ENCODE peak calls at places on chromosome 6, in eight cellular contexts. L is GM12878, K is gastrocnemius medialis, G is lower leg skin, F is H1, A is NB4, C is body of pancreas, W is heart left ventricle. J is an unnamed sample.

GRCh38 chr6:135535989-135536414 is 38.5 kb upstream of the AHI1 start:
- DNase-seq in L (peak), K (no peak), G (no peak), F (no peak), A (peak), C (no peak), W (no peak), J (peak)

GRCh38 chr6:34592208-34592952 is 36.3 kb upstream of the SPDEF start:
- DNase-seq in L (no peak), K (no peak), G (no peak), F (no peak), A (no peak), C (no peak), W (no peak), J (no peak)

GRCh38 chr6:96649926-96650325 is 87.0 kb downstream of the FHL5 start:
- DNase-seq in L (no peak), K (no peak), G (no peak), F (no peak), A (no peak), C (no peak), W (no peak), J (no peak)

GRCh38 chr6:10747251-10747972 is at the start of gene TMEM14B:
- DNase-seq in L (peak), K (peak), G (peak), F (peak), A (peak), C (peak), W (peak), J (peak)

GRCh38 chr6:82363368-82364086 is at the start of gene TPBG:
- DNase-seq in L (no peak), K (no peak), G (peak), F (peak), A (no peak), C (peak), W (peak), J (no peak)

GRCh38 chr6:157800420-157801237 is 22.4 kb upstream of the SNX9 start:
- DNase-seq in L (peak), K (no peak), G (no peak), F (no peak), A (peak), C (no peak), W (no peak), J (no peak)

GRCh38 chr6:9428416-9429172 is 986.3 kb downstream of the TFAP2A start:
- DNase-seq in L (no peak), K (no peak), G (no peak), F (no peak), A (peak), C (no peak), W (no peak), J (no peak)

GRCh38 chr6:56288347-56288746 is 41.0 kb upstream of the COL21A1 start:
- DNase-seq in L (no peak), K (no peak), G (no peak), F (no peak), A (no peak), C (no peak), W (no peak), J (no peak)

GRCh38 chr6:40509163-40509562 is 78.0 kb downstream of the LRFN2 start:
- DNase-seq in L (no peak), K (no peak), G (no peak), F (no peak), A (no peak), C (no peak), W (no peak), J (no peak)

GRCh38 chr6:5361371-5361770 is 100.1 kb downstream of the FARS2 start:
- DNase-seq in L (no peak), K (no peak), G (no peak), F (no peak), A (peak), C (no peak), W (no peak), J (no peak)

GRCh38 chr6:135506270-135506997 is 8.9 kb upstream of the AHI1 start:
- DNase-seq in L (no peak), K (no peak), G (no peak), F (no peak), A (peak), C (no peak), W (no peak), J (peak)

GRCh38 chr6:2203264-2203663 is 42.1 kb downstream of the GMDS start:
- DNase-seq in L (no peak), K (no peak), G (no peak), F (no peak), A (no peak), C (no peak), W (no peak), J (no peak)

GRCh38 chr6:98931710-98932109 is 16.0 kb downstream of the FBXL4 start:
- DNase-seq in L (no peak), K (no peak), G (no peak), F (no peak), A (no peak), C (no peak), W (no peak), J (no peak)

GRCh38 chr6:16006681-16007080 is 122.2 kb upstream of the MYLIP start:
- DNase-seq in L (no peak), K (no peak), G (no peak), F (no peak), A (no peak), C (no peak), W (no peak), J (no peak)

GRCh38 chr6:42043787-42044475 is 6.4 kb upstream of the TAF8 start:
- DNase-seq in L (peak), K (peak), G (peak), F (peak), A (peak), C (peak), W (peak), J (peak)

GRCh38 chr6:42047220-42047590 is 3.1 kb upstream of the TAF8 start:
- DNase-seq in L (no peak), K (no peak), G (no peak), F (no peak), A (no peak), C (no peak), W (no peak), J (no peak)

GRCh38 chr6:42046491-42047219 is 3.7 kb upstream of the TAF8 start:
- DNase-seq in L (no peak), K (no peak), G (no peak), F (no peak), A (no peak), C (no peak), W (no peak), J (no peak)

GRCh38 chr6:42047790-42048405 is 2.4 kb upstream of the TAF8 start:
- DNase-seq in L (no peak), K (no peak), G (peak), F (no peak), A (peak), C (no peak), W (no peak), J (no peak)

GRCh38 chr6:42045538-42046460 is 4.5 kb upstream of the TAF8 start:
- DNase-seq in L (peak), K (peak), G (peak), F (peak), A (peak), C (peak), W (peak), J (peak)
- TF ChIP-seq POLR2A in L (no peak), K (no peak), G (no peak), F (no peak), A (no peak), C (no peak), W (peak), J (peak)

DNA sequence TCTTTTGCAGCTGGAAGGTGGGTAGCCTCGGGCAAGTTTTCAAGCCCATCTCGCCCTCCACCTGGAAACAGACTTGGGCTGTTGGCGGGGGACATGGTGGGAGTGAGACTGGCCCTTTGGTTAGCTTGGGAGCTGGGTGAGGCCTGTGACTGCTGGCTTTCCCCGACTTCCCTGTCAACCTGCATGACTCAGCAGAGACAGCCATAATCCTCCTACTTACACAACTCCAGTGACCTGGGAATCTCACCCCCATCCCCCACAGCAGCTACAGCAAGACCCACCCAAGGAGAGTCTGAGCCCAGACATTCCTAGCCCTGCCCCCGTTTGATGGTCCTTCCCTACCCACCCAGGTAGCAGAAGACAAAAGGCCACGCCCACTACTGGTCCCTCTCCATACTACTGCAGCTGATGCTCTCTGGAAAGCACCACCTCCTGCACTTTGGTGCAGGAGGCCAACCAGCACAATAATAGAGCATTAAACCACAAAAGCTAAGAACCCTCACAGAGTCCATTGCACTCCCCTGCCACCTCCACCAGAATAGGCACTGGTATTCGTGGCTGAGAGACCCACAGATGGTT is 188.4 kb downstream of the TRDN start:
- DNase-seq in L (no peak), K (peak), G (no peak), F (no peak), A (no peak), C (no peak), W (no peak), J (no peak)
- TF ChIP-seq POLR2A in L (no peak), K (no peak), G (no peak), F (no peak), A (no peak), C (no peak), W (no peak), J (no peak)

GRCh38 chr6:71334768-71335167 is 46.2 kb downstream of the OGFRL1 start:
- DNase-seq in L (no peak), K (no peak), G (no peak), F (no peak), A (no peak), C (no peak), W (no peak), J (no peak)

GRCh38 chr6:71330501-71330900 is 41.9 kb downstream of the OGFRL1 start:
- DNase-seq in L (no peak), K (no peak), G (no peak), F (no peak), A (no peak), C (no peak), W (no peak), J (no peak)

GRCh38 chr6:71333050-71333449 is 44.4 kb downstream of the OGFRL1 start:
- DNase-seq in L (no peak), K (no peak), G (no peak), F (no peak), A (no peak), C (no peak), W (no peak), J (no peak)

GRCh38 chr6:71333700-71334099 is 45.1 kb downstream of the OGFRL1 start:
- DNase-seq in L (no peak), K (peak), G (no peak), F (no peak), A (no peak), C (no peak), W (no peak), J (no peak)

DNA sequence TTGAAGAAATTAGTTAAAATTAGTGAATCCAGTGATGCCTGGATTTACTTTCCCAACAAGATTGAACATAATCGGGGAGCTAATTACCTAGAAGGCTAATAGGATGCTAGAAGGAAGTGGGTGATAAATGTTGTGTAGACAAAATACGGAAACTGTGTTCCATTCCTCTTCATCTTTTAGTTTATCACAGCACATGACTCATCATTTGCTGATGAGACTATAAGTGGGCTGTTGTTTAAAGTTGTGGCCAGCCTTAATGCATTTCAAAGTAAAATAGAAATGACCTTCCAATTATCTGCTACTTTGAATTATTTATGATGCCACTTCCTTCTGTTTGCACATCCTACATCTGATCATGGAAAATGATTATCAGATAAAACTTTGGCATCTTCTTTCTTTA is 43.4 kb downstream of the OGFRL1 start:
- DNase-seq in L (no peak), K (no peak), G (no peak), F (no peak), A (no peak), C (no peak), W (no peak), J (no peak)
- TF ChIP-seq POLR2A in L (no peak), K (no peak), G (no peak), F (no peak), A (no peak), C (no peak), W (no peak), J (no peak)

GRCh38 chr6:75493400-75494064 is at the start of gene FILIP1:
- DNase-seq in L (no peak), K (peak), G (no peak), F (no peak), A (no peak), C (peak), W (peak), J (no peak)
- TF ChIP-seq POLR2A in L (no peak), K (peak), G (no peak), F (no peak), A (no peak), C (no peak), W (peak), J (no peak)

DNA sequence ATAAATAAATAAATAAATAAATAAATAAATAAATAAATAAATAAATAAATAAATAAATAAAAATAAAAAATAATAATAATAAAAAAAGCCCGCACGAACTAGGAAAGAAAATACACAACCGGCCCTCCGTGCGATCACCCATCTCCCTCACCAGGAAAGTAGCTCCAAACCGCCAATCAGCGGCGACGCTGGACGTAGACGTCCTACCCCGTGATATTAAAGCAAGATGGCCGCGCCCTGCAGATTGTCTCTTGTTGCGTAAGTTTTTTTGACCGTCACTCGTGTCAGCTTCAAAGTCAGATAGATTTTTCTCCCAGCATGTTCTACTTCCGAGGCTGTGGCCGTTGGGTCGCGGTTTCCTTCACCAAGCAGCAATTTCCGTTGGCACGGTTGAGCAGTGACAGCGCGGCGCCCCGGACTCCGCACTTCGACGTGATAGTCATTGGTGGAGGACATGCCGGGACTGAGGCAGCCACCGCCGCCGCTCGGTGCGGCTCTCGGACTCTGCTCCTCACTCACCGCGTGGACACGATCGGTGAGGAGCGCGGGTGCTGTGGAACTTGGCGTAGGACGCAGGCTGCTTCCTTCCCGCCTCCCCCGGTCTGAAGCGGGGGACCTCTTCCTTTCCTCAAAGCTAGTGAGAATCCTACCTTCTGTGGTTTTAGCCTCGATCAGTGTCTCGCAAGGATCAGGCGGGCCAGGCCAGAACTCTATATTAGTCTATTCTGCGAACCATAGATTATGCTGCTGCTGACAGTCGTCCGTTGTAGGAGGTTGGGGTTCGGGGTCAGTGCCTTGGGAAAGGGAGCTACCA is at the start of gene MTO1:
- DNase-seq in L (no peak), K (peak), G (peak), F (no peak), A (peak), C (peak), W (peak), J (peak)
- TF ChIP-seq POLR2A in L (peak), K (peak), G (peak), F (peak), A (peak), C (no peak), W (peak), J (peak)

GRCh38 chr6:43759926-43760798 is 9.8 kb upstream of the VEGFA start:
- DNase-seq in L (no peak), K (no peak), G (peak), F (no peak), A (no peak), C (peak), W (no peak), J (no peak)

GRCh38 chr6:43757966-43758616 is 11.9 kb upstream of the VEGFA start:
- DNase-seq in L (no peak), K (no peak), G (peak), F (no peak), A (no peak), C (peak), W (no peak), J (no peak)

GRCh38 chr6:43760799-43761168 is 9.2 kb upstream of the VEGFA start:
- DNase-seq in L (no peak), K (no peak), G (peak), F (no peak), A (no peak), C (no peak), W (no peak), J (no peak)

GRCh38 chr6:43758617-43759050 is 11.4 kb upstream of the VEGFA start:
- DNase-seq in L (no peak), K (no peak), G (peak), F (no peak), A (peak), C (peak), W (no peak), J (peak)

DNA sequence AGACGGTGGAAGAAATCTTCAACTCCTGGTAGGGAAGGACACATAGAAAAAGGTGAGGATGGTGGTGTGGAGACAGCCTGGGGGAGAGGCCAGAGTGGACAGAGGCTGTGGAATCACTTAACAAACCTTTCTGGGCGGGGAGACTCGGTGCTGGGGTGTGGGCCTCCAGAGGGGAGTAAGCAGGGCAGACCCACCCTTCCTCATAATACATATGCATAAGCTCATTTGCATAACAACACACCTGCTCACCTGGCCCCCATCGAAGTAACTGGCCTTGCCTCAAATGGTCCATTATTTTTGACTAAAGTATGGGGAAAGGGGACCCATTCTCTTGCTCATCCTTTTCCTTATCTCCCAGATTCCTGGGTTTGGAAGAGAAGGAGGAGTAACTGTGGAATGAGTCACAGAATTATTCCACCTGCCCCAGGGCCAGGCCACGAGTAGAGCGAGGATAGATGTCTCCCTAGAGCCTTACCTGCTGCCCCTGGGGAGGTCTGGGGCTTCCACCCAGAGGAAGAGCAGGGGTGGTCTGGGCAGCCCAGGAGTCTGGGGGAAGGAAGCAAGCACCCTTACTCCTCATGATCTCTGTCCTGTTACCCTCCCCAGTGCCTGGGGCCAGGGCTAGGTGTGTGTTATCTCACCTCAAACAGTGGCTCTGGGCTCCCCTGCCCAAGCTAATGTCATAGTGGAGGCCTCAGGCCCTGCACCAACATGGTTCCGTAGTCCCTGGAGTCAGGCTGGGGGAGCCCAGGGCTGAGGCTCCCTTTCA is 10.7 kb upstream of the VEGFA start:
- DNase-seq in L (no peak), K (no peak), G (peak), F (no peak), A (no peak), C (peak), W (no peak), J (no peak)
- TF ChIP-seq POLR2A in L (no peak), K (no peak), G (no peak), F (peak), A (no peak), C (no peak), W (no peak), J (no peak)

GRCh38 chr6:57317060-57317943 is at the start of gene PRIM2:
- DNase-seq in L (peak), K (peak), G (peak), F (peak), A (peak), C (peak), W (peak), J (peak)
- TF ChIP-seq POLR2A in L (peak), K (no peak), G (no peak), F (peak), A (peak), C (no peak), W (peak), J (peak)

DNA sequence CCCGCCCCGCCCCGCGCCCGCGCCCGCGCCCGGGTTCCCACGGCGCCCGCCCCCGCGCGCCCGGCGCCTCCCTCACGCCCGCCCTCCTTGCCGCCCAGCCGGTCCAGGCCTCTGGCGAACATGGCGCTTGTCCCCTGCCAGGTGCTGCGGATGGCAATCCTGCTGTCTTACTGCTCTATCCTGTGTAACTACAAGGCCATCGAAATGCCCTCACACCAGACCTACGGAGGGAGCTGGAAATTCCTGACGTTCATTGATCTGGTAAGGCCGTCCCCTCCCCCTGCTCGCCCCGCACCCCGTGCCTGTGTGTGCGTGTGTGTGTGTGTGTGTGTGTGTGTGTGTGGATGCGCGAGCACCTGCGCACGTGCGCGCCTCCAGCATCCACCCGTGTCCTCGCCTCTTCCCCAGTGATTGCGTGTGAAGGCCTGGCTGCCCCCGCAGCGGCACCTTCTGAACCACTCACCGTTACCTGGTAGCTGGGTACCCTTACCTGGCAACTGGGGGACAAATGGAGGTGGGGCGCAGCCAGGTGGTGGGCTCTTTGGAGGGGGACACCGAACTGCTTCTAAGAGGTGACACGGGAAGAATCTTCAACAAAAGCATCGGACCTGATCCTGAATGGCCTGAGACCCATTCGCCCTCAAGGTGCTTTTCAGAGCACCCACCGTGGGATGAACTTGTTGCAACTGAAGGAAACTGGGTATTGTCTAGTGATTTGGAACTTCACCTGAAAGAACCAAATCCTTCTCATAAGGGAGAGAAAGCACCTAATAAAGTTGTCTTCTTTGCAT is at the start of gene AIG1:
- DNase-seq in L (no peak), K (peak), G (peak), F (no peak), A (no peak), C (no peak), W (peak), J (no peak)
- TF ChIP-seq POLR2A in L (peak), K (no peak), G (no peak), F (no peak), A (no peak), C (no peak), W (no peak), J (no peak)

J was measured in erythroblast.